ENCODE peak calls at places on chromosomes 5 and 9, in ten cellular contexts. Z, L, R, U, J, Y, H, G, I and T are unnamed samples.
A peak's percentile ranks its signal among the peaks of the same experiment; 100 is the strongest.

GRCh38 chr5:128629162-128629561 is 91.1 kb upstream of the FBN2 start:
- DNase-seq in Z (no peak), L (no peak), R (no peak), U (no peak), J (no peak), Y (no peak), H (no peak), G (no peak), I (no peak), T (no peak)

GRCh38 chr5:179307931-179308471 is 37.3 kb downstream of the ADAMTS2 start:
- DNase-seq in Z (no peak), L (no peak), R (no peak), U (no peak), J (no peak), Y (no peak), H (no peak), G (no peak), I (no peak), T (no peak)

GRCh38 chr5:68593211-68593701 is 377.7 kb downstream of the PIK3R1 start:
- DNase-seq in Z (no peak), L (no peak), R (no peak), U (no peak), J (no peak), Y (no peak), H (no peak), G (no peak), I (no peak), T (no peak)

GRCh38 chr5:5432020-5432707 is 9.7 kb downstream of the ICE1 start:
- DNase-seq in Z (no peak), L (no peak), R (no peak), U (no peak), J (peak; percentile 75), Y (no peak), H (no peak), G (peak; percentile 5), I (peak; percentile 42), T (no peak)

GRCh38 chr9:131220485-131220884 is 55.8 kb downstream of the FAM78A start:
- DNase-seq in Z (no peak), L (no peak), R (no peak), U (no peak), J (no peak), Y (no peak), H (no peak), G (no peak), I (no peak), T (no peak)

GRCh38 chr5:52895572-52896296 is 93.4 kb upstream of the ITGA2 start:
- DNase-seq in Z (no peak), L (no peak), R (peak; percentile 12), U (no peak), J (no peak), Y (no peak), H (no peak), G (no peak), I (no peak), T (no peak)

GRCh38 chr9:106713206-106713605 is 149.8 kb upstream of the ZNF462 start:
- DNase-seq in Z (no peak), L (no peak), R (no peak), U (no peak), J (no peak), Y (no peak), H (no peak), G (no peak), I (no peak), T (no peak)

GRCh38 chr5:96638566-96638965 is 23.6 kb upstream of the CAST start:
- DNase-seq in Z (no peak), L (no peak), R (no peak), U (no peak), J (peak; percentile 34), Y (no peak), H (no peak), G (no peak), I (no peak), T (no peak)

GRCh38 chr9:131645078-131645776 is 94.6 kb downstream of the RAPGEF1 start:
- DNase-seq in Z (no peak), L (no peak), R (no peak), U (no peak), J (no peak), Y (no peak), H (no peak), G (no peak), I (no peak), T (no peak)

GRCh38 chr5:98614341-98614740 is 159.1 kb upstream of the RGMB start:
- DNase-seq in Z (no peak), L (no peak), R (no peak), U (no peak), J (no peak), Y (no peak), H (no peak), G (no peak), I (no peak), T (no peak)

GRCh38 chr5:170445936-170446335 is 56.8 kb upstream of the KCNMB1 start:
- DNase-seq in Z (no peak), L (no peak), R (no peak), U (no peak), J (no peak), Y (no peak), H (no peak), G (no peak), I (no peak), T (no peak)

GRCh38 chr5:34486160-34486765 is 169.9 kb upstream of the RAI14 start:
- DNase-seq in Z (peak; percentile 66), L (peak; percentile 95), R (peak; percentile 67), U (peak; percentile 81), J (peak; percentile 95), Y (peak; percentile 98), H (peak; percentile 96), G (peak; percentile 85), I (peak; percentile 75), T (no peak)

GRCh38 chr5:83345423-83345822 is 126.1 kb upstream of the VCAN start:
- DNase-seq in Z (no peak), L (no peak), R (no peak), U (no peak), J (no peak), Y (no peak), H (no peak), G (no peak), I (no peak), T (no peak)

GRCh38 chr9:69554945-69555344 is 117.2 kb downstream of the APBA1 start:
- DNase-seq in Z (no peak), L (no peak), R (peak; percentile 30), U (no peak), J (peak; percentile 86), Y (no peak), H (no peak), G (peak; percentile 55), I (no peak), T (no peak)

GRCh38 chr5:126971455-126972019 is 58.8 kb downstream of the MARCHF3 start:
- DNase-seq in Z (no peak), L (no peak), R (no peak), U (no peak), J (no peak), Y (no peak), H (no peak), G (no peak), I (no peak), T (no peak)

GRCh38 chr9:18703086-18703750 is 229.3 kb downstream of the ADAMTSL1 start:
- DNase-seq in Z (no peak), L (peak; percentile 48), R (no peak), U (no peak), J (peak; percentile 49), Y (no peak), H (no peak), G (no peak), I (no peak), T (no peak)

GRCh38 chr9:108535526-108535925 is 320.3 kb downstream of the ACTL7B start:
- DNase-seq in Z (no peak), L (no peak), R (no peak), U (no peak), J (peak; percentile 31), Y (no peak), H (no peak), G (no peak), I (peak; percentile 55), T (no peak)

GRCh38 chr9:706606-707451 is 134.7 kb upstream of the DMRT1 start:
- DNase-seq in Z (peak; percentile 41), L (peak; percentile 78), R (peak; percentile 40), U (no peak), J (peak; percentile 76), Y (no peak), H (no peak), G (no peak), I (peak; percentile 71), T (peak; percentile 91)

GRCh38 chr5:3904584-3904983 is 309.0 kb downstream of the IRX1 start:
- DNase-seq in Z (no peak), L (no peak), R (no peak), U (no peak), J (no peak), Y (no peak), H (no peak), G (no peak), I (no peak), T (no peak)

GRCh38 chr9:75996726-75997125 is 106.3 kb downstream of the PCSK5 start:
- DNase-seq in Z (no peak), L (no peak), R (no peak), U (no peak), J (no peak), Y (no peak), H (no peak), G (no peak), I (no peak), T (no peak)

GRCh38 chr5:140108093-140109049 is 5.5 kb upstream of the PURA start:
- DNase-seq in Z (peak; percentile 37), L (peak; percentile 35), R (no peak), U (no peak), J (no peak), Y (no peak), H (no peak), G (no peak), I (no peak), T (peak; percentile 63)

GRCh38 chr5:72817076-72817476 is 615 bp downstream of the TNPO1 start:
- DNase-seq in Z (peak; percentile 60), L (peak; percentile 78), R (no peak), U (no peak), J (peak; percentile 63), Y (peak; percentile 39), H (no peak), G (no peak), I (peak; percentile 61), T (peak; percentile 66)

GRCh38 chr9:32741706-32742105 is 41.6 kb upstream of the TMEM215 start:
- DNase-seq in Z (no peak), L (no peak), R (no peak), U (no peak), J (peak; percentile 1), Y (no peak), H (no peak), G (no peak), I (peak; percentile 9), T (peak; percentile 29)

GRCh38 chr9:86324308-86324707 is 29.9 kb downstream of the TUT7 start:
- DNase-seq in Z (peak; percentile 27), L (no peak), R (peak; percentile 36), U (no peak), J (peak; percentile 94), Y (no peak), H (no peak), G (no peak), I (no peak), T (no peak)

GRCh38 chr9:34457266-34458012 is 931 bp downstream of the FAM219A start:
- DNase-seq in Z (peak; percentile 31), L (peak; percentile 82), R (peak; percentile 44), U (no peak), J (peak; percentile 57), Y (peak; percentile 50), H (no peak), G (peak; percentile 69), I (peak; percentile 67), T (peak; percentile 66)

GRCh38 chr9:108045851-108046250 is 556.3 kb upstream of the KLF4 start:
- DNase-seq in Z (no peak), L (no peak), R (no peak), U (no peak), J (no peak), Y (no peak), H (no peak), G (no peak), I (peak; percentile 56), T (no peak)

GRCh38 chr9:90770339-90770738 is 31.3 kb upstream of the SYK start:
- DNase-seq in Z (peak; percentile 43), L (no peak), R (no peak), U (no peak), J (no peak), Y (no peak), H (no peak), G (no peak), I (no peak), T (no peak)

GRCh38 chr5:141879941-141880738 is 1.9 kb upstream of the PCDH1 start:
- DNase-seq in Z (no peak), L (peak; percentile 57), R (no peak), U (no peak), J (no peak), Y (no peak), H (no peak), G (no peak), I (peak; percentile 34), T (no peak)